ENCODE peak calls at places on chromosomes 13 and 19, in four cellular contexts. One of them, this sample, is unnamed. For H3K4me1, the result is how much of the 10 kb centered on the place peaks cover.

GRCh38 chr13:43978688-43979087 is 99.0 kb downstream of the LACC1 start:
- DNase-seq in HAP-1: no peak
- DNase-seq in heart left ventricle: no peak
- DNase-seq in psoas muscle: no peak
- DNase-seq in this sample: no peak

GRCh38 chr19:35142531-35143230 is 374 bp upstream of the FXYD7 start:
- DNase-seq in HAP-1: peak
- DNase-seq in heart left ventricle: peak
- DNase-seq in psoas muscle: no peak
- DNase-seq in this sample: no peak

GRCh38 chr19:6062274-6062673 is 48.0 kb downstream of the RFX2 start:
- DNase-seq in HAP-1: no peak
- DNase-seq in heart left ventricle: no peak
- DNase-seq in psoas muscle: peak
- DNase-seq in this sample: no peak

GRCh38 chr13:29428310-29428991 is 167.0 kb downstream of the SLC7A1 start:
- DNase-seq in HAP-1: peak
- DNase-seq in heart left ventricle: peak
- DNase-seq in psoas muscle: no peak
- DNase-seq in this sample: no peak

GRCh38 chr13:40552895-40553294 is 113.5 kb downstream of the FOXO1 start:
- DNase-seq in HAP-1: no peak
- DNase-seq in heart left ventricle: no peak
- DNase-seq in psoas muscle: no peak
- DNase-seq in this sample: no peak

GRCh38 chr19:2166741-2167738 is 3.3 kb downstream of the DOT1L start:
- DNase-seq in HAP-1: no peak
- DNase-seq in heart left ventricle: peak
- DNase-seq in psoas muscle: peak
- DNase-seq in this sample: no peak

GRCh38 chr13:85657942-85658341 is 141.3 kb downstream of the SLITRK6 start:
- DNase-seq in HAP-1: no peak
- DNase-seq in heart left ventricle: no peak
- DNase-seq in psoas muscle: no peak
- DNase-seq in this sample: no peak

GRCh38 chr13:47705185-47705584 is 295.9 kb downstream of the SUCLA2 start:
- DNase-seq in HAP-1: no peak
- DNase-seq in heart left ventricle: no peak
- DNase-seq in psoas muscle: no peak
- DNase-seq in this sample: no peak

GRCh38 chr19:2487090-2487489 is 11.2 kb downstream of the GADD45B start:
- DNase-seq in HAP-1: no peak
- DNase-seq in heart left ventricle: no peak
- DNase-seq in psoas muscle: no peak
- DNase-seq in this sample: no peak

GRCh38 chr19:14325863-14326262 is 55.4 kb upstream of the ADGRE5 start:
- DNase-seq in HAP-1: no peak
- DNase-seq in heart left ventricle: no peak
- DNase-seq in psoas muscle: no peak
- DNase-seq in this sample: no peak

GRCh38 chr19:46731007-46731501 is 14.1 kb upstream of the PRKD2 start:
- DNase-seq in HAP-1: no peak
- DNase-seq in heart left ventricle: peak
- DNase-seq in psoas muscle: no peak
- DNase-seq in this sample: no peak

GRCh38 chr19:10876459-10877240 is 5.3 kb downstream of the CARM1 start:
- DNase-seq in HAP-1: no peak
- DNase-seq in heart left ventricle: peak
- DNase-seq in psoas muscle: peak
- DNase-seq in this sample: no peak
- H3K4me1 ChIP-seq in HAP-1: under half
- H3K4me1 ChIP-seq in heart left ventricle: under half
- H3K4me1 ChIP-seq in psoas muscle: half or more
- H3K4me1 ChIP-seq in this sample: under half

GRCh38 chr19:18425515-18426415 is 6.6 kb downstream of the SSBP4 start:
- DNase-seq in HAP-1: no peak
- DNase-seq in heart left ventricle: no peak
- DNase-seq in psoas muscle: peak
- DNase-seq in this sample: no peak
- H3K4me1 ChIP-seq in HAP-1: under half
- H3K4me1 ChIP-seq in heart left ventricle: under half
- H3K4me1 ChIP-seq in psoas muscle: half or more
- H3K4me1 ChIP-seq in this sample: under half

DNA sequence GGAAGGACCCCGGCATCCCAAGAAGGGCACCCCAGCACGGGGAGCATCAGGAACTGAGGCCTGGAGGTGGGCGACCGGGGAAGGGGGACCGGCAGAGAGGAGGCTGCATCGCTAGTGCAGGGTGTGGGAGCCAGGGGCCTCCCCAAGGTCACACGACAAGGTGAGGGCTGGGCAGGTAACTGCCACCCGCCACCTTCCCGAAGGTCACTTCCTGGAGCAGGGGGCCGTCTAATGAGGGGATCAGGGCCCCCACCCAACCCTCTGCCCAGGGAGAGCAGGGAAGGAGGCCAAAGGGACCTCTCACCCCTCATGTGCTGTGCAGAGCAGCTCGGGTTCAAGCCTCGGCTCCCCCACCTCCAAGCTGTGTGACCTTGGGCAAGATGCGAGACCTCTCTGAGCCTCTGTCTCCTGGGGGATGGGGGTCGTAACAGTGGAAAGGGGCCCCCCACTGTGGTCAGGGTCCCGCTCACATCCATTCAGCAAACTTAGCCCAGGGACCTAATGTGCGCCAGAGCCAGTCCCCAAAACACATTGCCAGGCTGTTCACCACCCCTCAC is 6.0 kb downstream of the ZBTB7A start:
- DNase-seq in HAP-1: no peak
- DNase-seq in heart left ventricle: no peak
- DNase-seq in psoas muscle: no peak
- DNase-seq in this sample: no peak
- H3K4me1 ChIP-seq in HAP-1: under half
- H3K4me1 ChIP-seq in heart left ventricle: half or more
- H3K4me1 ChIP-seq in psoas muscle: half or more
- H3K4me1 ChIP-seq in this sample: under half

GRCh38 chr19:13102416-13102665 is 317 bp downstream of the LYL1 start:
- DNase-seq in HAP-1: no peak
- DNase-seq in heart left ventricle: no peak
- DNase-seq in psoas muscle: no peak
- DNase-seq in this sample: no peak

GRCh38 chr19:13103585-13103923 is 896 bp upstream of the LYL1 start:
- DNase-seq in HAP-1: no peak
- DNase-seq in heart left ventricle: no peak
- DNase-seq in psoas muscle: no peak
- DNase-seq in this sample: no peak

GRCh38 chr19:13102666-13103584 is at the start of gene LYL1:
- DNase-seq in HAP-1: no peak
- DNase-seq in heart left ventricle: peak
- DNase-seq in psoas muscle: peak
- DNase-seq in this sample: no peak

GRCh38 chr19:13103961-13104847 is 1.5 kb upstream of the LYL1 start:
- DNase-seq in HAP-1: no peak
- DNase-seq in heart left ventricle: peak
- DNase-seq in psoas muscle: peak
- DNase-seq in this sample: no peak

DNA sequence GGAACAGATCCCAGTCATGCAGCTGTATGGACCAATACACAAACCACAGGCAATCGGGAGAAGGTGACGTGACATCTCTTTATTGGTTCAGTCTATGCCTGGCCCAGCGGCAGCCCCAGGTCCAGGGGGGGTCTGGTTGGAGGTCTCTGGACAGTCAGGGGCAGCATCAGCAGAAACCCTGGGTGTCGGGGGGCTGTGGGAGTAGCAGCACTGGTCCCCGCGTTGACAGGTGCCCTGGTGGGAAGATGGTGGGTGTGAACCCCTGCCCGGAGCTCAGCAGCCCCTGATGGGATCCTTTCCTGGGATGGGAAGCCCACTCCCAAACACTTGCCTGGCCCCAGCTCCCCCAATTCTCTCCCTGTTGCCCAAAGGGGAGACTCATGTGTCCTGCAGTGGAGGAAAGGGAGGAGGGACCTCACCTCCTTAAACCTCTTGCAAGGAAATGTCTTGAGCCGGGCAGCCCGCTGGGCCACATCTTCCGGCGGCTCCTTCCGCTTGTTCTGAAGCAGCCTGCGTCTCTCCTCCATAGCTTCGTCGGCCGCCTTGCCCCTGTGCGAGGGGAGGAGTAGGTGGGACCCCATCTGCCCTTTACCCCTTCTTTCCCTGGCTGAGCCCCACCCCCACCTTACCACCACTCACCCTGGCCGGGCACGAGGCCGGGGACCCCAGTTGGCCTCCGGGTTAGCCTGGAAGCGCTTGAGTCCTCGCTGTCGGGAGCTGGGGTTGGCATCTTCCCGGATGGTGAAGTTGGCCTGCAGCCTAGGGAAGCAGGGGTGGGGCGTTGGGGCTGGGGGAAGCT is 2.4 kb upstream of the LYL1 start:
- DNase-seq in HAP-1: no peak
- DNase-seq in heart left ventricle: no peak
- DNase-seq in psoas muscle: no peak
- DNase-seq in this sample: no peak
- H3K4me1 ChIP-seq in HAP-1: under half
- H3K4me1 ChIP-seq in heart left ventricle: under half
- H3K4me1 ChIP-seq in psoas muscle: under half
- H3K4me1 ChIP-seq in this sample: under half

GRCh38 chr19:38682195-38682867 is 34.9 kb downstream of the ACTN4 start:
- DNase-seq in HAP-1: no peak
- DNase-seq in heart left ventricle: no peak
- DNase-seq in psoas muscle: no peak
- DNase-seq in this sample: no peak

GRCh38 chr19:38684862-38685665 is 37.6 kb downstream of the ACTN4 start:
- DNase-seq in HAP-1: no peak
- DNase-seq in heart left ventricle: no peak
- DNase-seq in psoas muscle: no peak
- DNase-seq in this sample: no peak

GRCh38 chr19:38682872-38683392 is 35.5 kb downstream of the ACTN4 start:
- DNase-seq in HAP-1: no peak
- DNase-seq in heart left ventricle: no peak
- DNase-seq in psoas muscle: no peak
- DNase-seq in this sample: no peak

GRCh38 chr19:38684078-38684861 is 36.8 kb downstream of the ACTN4 start:
- DNase-seq in HAP-1: peak
- DNase-seq in heart left ventricle: no peak
- DNase-seq in psoas muscle: peak
- DNase-seq in this sample: no peak

DNA sequence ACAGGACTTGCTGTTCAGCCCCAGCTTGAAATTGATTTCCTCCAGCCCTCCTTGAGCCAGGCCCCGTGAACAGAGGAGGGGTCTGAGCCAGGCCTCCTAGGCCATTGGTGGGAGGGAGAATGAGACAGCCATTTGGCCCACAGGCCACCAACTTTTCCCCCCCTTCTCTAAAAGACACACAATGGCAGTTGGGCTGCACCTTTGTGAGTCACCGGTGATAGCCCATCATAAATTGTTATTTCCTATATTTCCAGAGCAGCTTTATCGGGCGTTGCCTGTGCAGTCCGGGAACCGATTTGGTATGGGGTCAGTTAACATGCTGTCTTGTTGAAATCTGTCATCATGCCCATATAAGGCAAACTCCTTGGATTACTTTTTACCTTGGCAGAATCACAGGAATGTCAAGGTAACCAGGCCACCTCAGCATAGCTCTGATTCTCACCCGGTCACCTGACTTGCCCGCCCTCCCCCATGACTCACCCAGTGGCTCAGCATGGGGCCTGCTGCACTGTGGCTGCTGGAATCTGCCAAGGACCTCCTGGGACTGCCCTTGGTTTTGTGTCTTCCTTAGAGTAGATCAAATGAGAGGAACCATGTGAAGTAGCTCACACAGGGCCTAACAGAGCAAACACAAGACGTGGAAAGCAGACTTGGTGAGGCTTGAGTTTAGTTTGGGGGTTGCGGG is 36.1 kb downstream of the ACTN4 start:
- DNase-seq in HAP-1: no peak
- DNase-seq in heart left ventricle: no peak
- DNase-seq in psoas muscle: peak
- DNase-seq in this sample: peak
- H3K4me1 ChIP-seq in HAP-1: under half
- H3K4me1 ChIP-seq in heart left ventricle: half or more
- H3K4me1 ChIP-seq in psoas muscle: half or more
- H3K4me1 ChIP-seq in this sample: under half

GRCh38 chr13:110271313-110271712 is 35.6 kb downstream of the COL4A1 start:
- DNase-seq in HAP-1: no peak
- DNase-seq in heart left ventricle: no peak
- DNase-seq in psoas muscle: no peak
- DNase-seq in this sample: no peak
- H3K4me1 ChIP-seq in HAP-1: under half
- H3K4me1 ChIP-seq in heart left ventricle: under half
- H3K4me1 ChIP-seq in psoas muscle: under half
- H3K4me1 ChIP-seq in this sample: under half

DNA sequence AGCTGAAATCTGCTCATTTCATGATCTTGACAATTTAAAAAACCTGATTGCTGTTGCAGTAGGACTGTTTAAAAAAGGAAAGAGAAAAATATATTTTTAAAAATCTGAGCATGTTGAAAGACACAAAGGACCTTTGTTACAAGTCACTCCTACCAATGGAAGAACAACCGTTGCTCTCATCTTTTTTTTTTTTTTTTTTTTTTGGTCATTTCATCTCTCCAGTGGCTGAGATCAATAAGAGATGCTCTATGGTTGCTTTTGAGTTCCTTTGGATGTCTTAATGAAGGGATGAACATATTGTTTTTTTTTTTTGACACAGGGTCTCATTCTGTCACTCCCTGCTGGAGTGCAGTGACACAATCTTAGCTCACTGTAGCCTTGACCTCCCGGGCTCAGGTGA is 29.2 kb downstream of the LRCH1 start:
- DNase-seq in HAP-1: no peak
- DNase-seq in heart left ventricle: no peak
- DNase-seq in psoas muscle: no peak
- DNase-seq in this sample: no peak
- H3K4me1 ChIP-seq in HAP-1: under half
- H3K4me1 ChIP-seq in heart left ventricle: under half
- H3K4me1 ChIP-seq in psoas muscle: under half
- H3K4me1 ChIP-seq in this sample: under half

DNA sequence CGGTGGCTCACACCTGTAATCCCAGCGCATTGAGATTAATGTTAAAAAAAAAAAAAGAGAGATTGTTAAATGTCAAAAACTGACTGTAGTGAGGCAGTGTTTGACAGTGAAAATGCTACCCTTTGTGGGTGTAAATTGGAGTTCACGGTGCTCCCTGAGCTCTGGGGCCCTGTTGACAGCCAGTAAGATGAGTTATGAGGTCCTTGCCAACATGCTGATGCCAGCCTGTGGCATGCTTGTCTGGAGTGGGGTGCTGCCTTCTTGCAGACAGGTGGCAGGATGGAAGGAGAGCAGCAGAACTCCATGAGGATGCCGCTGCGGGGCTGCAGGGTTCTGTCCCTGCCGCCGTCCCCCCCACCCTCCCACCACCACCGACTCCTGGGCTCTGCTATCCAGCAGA is 25.9 kb downstream of the PRAM1 start:
- DNase-seq in HAP-1: no peak
- DNase-seq in heart left ventricle: no peak
- DNase-seq in psoas muscle: no peak
- DNase-seq in this sample: no peak
- H3K4me1 ChIP-seq in HAP-1: under half
- H3K4me1 ChIP-seq in heart left ventricle: under half
- H3K4me1 ChIP-seq in psoas muscle: under half
- H3K4me1 ChIP-seq in this sample: under half

This sample was measured in iPS DF 6.9.